ENCODE peak calls at places on chromosomes 13 and 19, in five cellular contexts. One of them, this sample, is unnamed.

GRCh38 chr19:55273978-55274707 is 5.8 kb downstream of the HSPBP1 start:
- DNase-seq in tibial artery: no peak
- DNase-seq in effector memory CD4-positive, alpha-beta T cell: no peak
- DNase-seq in SK-N-SH: no peak
- DNase-seq in esophagus squamous epithelium: no peak
- DNase-seq in this sample: no peak

GRCh38 chr13:79782541-79783216 is 301.7 kb downstream of the NDFIP2 start:
- DNase-seq in effector memory CD4-positive, alpha-beta T cell: no peak
- DNase-seq in SK-N-SH: peak; percentile 35
- DNase-seq in esophagus squamous epithelium: no peak
- DNase-seq in tibial artery: no peak
- DNase-seq in this sample: no peak

GRCh38 chr13:103883698-103884097 is 817.5 kb upstream of the SLC10A2 start:
- DNase-seq in esophagus squamous epithelium: no peak
- DNase-seq in effector memory CD4-positive, alpha-beta T cell: no peak
- DNase-seq in tibial artery: no peak
- DNase-seq in SK-N-SH: no peak
- DNase-seq in this sample: no peak

GRCh38 chr13:102903659-102904407 is 58.0 kb downstream of the ERCC5 start:
- DNase-seq in esophagus squamous epithelium: no peak
- DNase-seq in SK-N-SH: peak; percentile 28
- DNase-seq in effector memory CD4-positive, alpha-beta T cell: no peak
- DNase-seq in tibial artery: no peak
- DNase-seq in this sample: no peak

GRCh38 chr13:91280806-91281205 is 66.7 kb upstream of the MIR17HG start:
- DNase-seq in tibial artery: no peak
- DNase-seq in esophagus squamous epithelium: no peak
- DNase-seq in effector memory CD4-positive, alpha-beta T cell: no peak
- DNase-seq in SK-N-SH: no peak
- DNase-seq in this sample: no peak

GRCh38 chr13:95226932-95227718 is 74.1 kb downstream of the ABCC4 start:
- DNase-seq in esophagus squamous epithelium: no peak
- DNase-seq in tibial artery: no peak
- DNase-seq in SK-N-SH: no peak
- DNase-seq in effector memory CD4-positive, alpha-beta T cell: no peak
- DNase-seq in this sample: no peak

GRCh38 chr13:93098972-93099371 is 127.6 kb upstream of the GPC6 start:
- DNase-seq in esophagus squamous epithelium: no peak
- DNase-seq in SK-N-SH: no peak
- DNase-seq in tibial artery: no peak
- DNase-seq in effector memory CD4-positive, alpha-beta T cell: no peak
- DNase-seq in this sample: no peak

GRCh38 chr19:52007436-52007804 is 591 bp downstream of the ZNF615 start:
- DNase-seq in esophagus squamous epithelium: no peak
- DNase-seq in SK-N-SH: peak; percentile 38
- DNase-seq in effector memory CD4-positive, alpha-beta T cell: no peak
- DNase-seq in tibial artery: no peak
- DNase-seq in this sample: no peak

GRCh38 chr13:93881418-93881817 is 598.1 kb downstream of the DCT start:
- DNase-seq in SK-N-SH: no peak
- DNase-seq in effector memory CD4-positive, alpha-beta T cell: no peak
- DNase-seq in esophagus squamous epithelium: no peak
- DNase-seq in tibial artery: no peak
- DNase-seq in this sample: no peak

GRCh38 chr19:2446390-2446789 is 10.4 kb downstream of the LMNB2 start:
- DNase-seq in SK-N-SH: no peak
- DNase-seq in tibial artery: no peak
- DNase-seq in esophagus squamous epithelium: no peak
- DNase-seq in effector memory CD4-positive, alpha-beta T cell: no peak
- DNase-seq in this sample: no peak
- H3K27ac ChIP-seq in SK-N-SH: no peak overlapping the region
- H3K27ac ChIP-seq in tibial artery: no peak overlapping the region
- H3K27ac ChIP-seq in esophagus squamous epithelium: no peak overlapping the region
- H3K27ac ChIP-seq in effector memory CD4-positive, alpha-beta T cell: no peak overlapping the region
- H3K27ac ChIP-seq in this sample: no peak overlapping the region

DNA sequence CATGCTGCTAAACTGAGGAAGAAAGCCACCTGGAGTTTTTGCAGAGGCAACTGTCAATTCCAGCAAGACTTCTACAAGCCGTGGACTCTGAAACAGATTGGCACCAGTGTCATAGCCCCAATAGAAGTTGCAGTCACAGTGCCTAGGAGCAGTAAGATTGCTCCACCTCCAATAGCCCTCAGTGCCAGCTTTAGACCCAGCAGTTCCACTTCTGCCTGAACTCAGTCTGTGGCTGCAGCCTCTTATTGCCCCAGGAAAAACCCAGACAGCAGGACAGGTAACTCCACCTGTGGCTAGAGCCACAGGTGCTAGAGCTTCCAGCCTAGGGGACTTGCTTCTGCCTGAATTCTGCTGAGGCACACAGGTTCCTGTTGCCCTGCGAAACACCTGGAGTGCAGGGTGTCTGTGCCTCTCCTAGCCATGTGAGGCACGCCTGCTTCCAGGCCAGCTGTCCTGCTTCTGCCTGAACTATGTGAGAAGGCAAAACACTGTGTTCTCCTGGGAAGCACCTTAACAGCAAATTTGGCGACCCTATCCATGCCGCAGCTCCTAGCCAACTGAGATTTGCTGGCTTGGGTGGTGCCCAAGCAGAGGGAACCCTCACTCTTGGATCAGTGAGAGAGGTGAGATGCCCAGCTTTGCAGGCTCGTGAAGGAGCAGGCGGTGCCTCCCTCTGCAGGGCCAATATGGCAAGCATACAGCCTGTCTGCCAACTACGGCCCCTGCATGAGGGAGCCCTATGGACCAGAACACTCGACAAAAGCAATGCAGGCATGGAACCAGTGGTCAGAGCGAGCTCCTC is 607.6 kb downstream of the PCDH17 start:
- DNase-seq in SK-N-SH: no peak
- DNase-seq in tibial artery: no peak
- DNase-seq in esophagus squamous epithelium: no peak
- DNase-seq in effector memory CD4-positive, alpha-beta T cell: no peak
- DNase-seq in this sample: no peak
- H3K4me3 ChIP-seq in SK-N-SH: no peak overlapping the region
- H3K4me3 ChIP-seq in tibial artery: no peak overlapping the region
- H3K4me3 ChIP-seq in esophagus squamous epithelium: no peak overlapping the region
- H3K4me3 ChIP-seq in effector memory CD4-positive, alpha-beta T cell: no peak overlapping the region
- H3K4me3 ChIP-seq in this sample: no peak overlapping the region

GRCh38 chr19:3034845-3035541 is 5.9 kb upstream of the TLE2 start:
- DNase-seq in esophagus squamous epithelium: no peak
- DNase-seq in SK-N-SH: no peak
- DNase-seq in tibial artery: no peak
- DNase-seq in effector memory CD4-positive, alpha-beta T cell: peak; percentile 23
- DNase-seq in this sample: no peak
- H3K27ac ChIP-seq in esophagus squamous epithelium: peak overlapping the region; percentile 95
- H3K27ac ChIP-seq in SK-N-SH: peak overlapping the region; percentile 18
- H3K27ac ChIP-seq in tibial artery: peak overlapping the region; percentile 88
- H3K27ac ChIP-seq in effector memory CD4-positive, alpha-beta T cell: peak overlapping the region; percentile 63
- H3K27ac ChIP-seq in this sample: peak overlapping the region; percentile 88

GRCh38 chr19:49642488-49643035 is 553 bp downstream of the SCAF1 start:
- DNase-seq in esophagus squamous epithelium: no peak
- DNase-seq in effector memory CD4-positive, alpha-beta T cell: no peak
- DNase-seq in tibial artery: no peak
- DNase-seq in SK-N-SH: peak; percentile 65
- DNase-seq in this sample: no peak

GRCh38 chr19:49645995-49646394 is 4.0 kb downstream of the SCAF1 start:
- DNase-seq in SK-N-SH: no peak
- DNase-seq in effector memory CD4-positive, alpha-beta T cell: no peak
- DNase-seq in esophagus squamous epithelium: no peak
- DNase-seq in tibial artery: no peak
- DNase-seq in this sample: no peak

GRCh38 chr19:49641688-49642487 is at the start of gene SCAF1:
- DNase-seq in SK-N-SH: peak; percentile 96
- DNase-seq in tibial artery: peak; percentile 99
- DNase-seq in esophagus squamous epithelium: peak; percentile 98
- DNase-seq in effector memory CD4-positive, alpha-beta T cell: peak; percentile 99
- DNase-seq in this sample: peak; percentile 99

GRCh38 chr19:49645592-49645991 is 3.6 kb downstream of the SCAF1 start:
- DNase-seq in effector memory CD4-positive, alpha-beta T cell: no peak
- DNase-seq in esophagus squamous epithelium: no peak
- DNase-seq in tibial artery: no peak
- DNase-seq in SK-N-SH: no peak
- DNase-seq in this sample: no peak

GRCh38 chr19:49643466-49643865 is 1.5 kb downstream of the SCAF1 start:
- DNase-seq in effector memory CD4-positive, alpha-beta T cell: no peak
- DNase-seq in esophagus squamous epithelium: no peak
- DNase-seq in SK-N-SH: no peak
- DNase-seq in tibial artery: no peak
- DNase-seq in this sample: no peak
- H3K4me3 ChIP-seq in effector memory CD4-positive, alpha-beta T cell: no peak overlapping the region
- H3K4me3 ChIP-seq in esophagus squamous epithelium: peak overlapping the region; percentile 82
- H3K4me3 ChIP-seq in SK-N-SH: peak overlapping the region; percentile 100
- H3K4me3 ChIP-seq in tibial artery: no peak overlapping the region
- H3K4me3 ChIP-seq in this sample: peak overlapping the region; percentile 96

GRCh38 chr19:28914173-28914572 is 298.8 kb downstream of the UQCRFS1 start:
- DNase-seq in esophagus squamous epithelium: no peak
- DNase-seq in SK-N-SH: no peak
- DNase-seq in tibial artery: no peak
- DNase-seq in effector memory CD4-positive, alpha-beta T cell: no peak
- DNase-seq in this sample: no peak

GRCh38 chr19:28905996-28906395 is 307.0 kb downstream of the UQCRFS1 start:
- DNase-seq in effector memory CD4-positive, alpha-beta T cell: no peak
- DNase-seq in tibial artery: no peak
- DNase-seq in SK-N-SH: no peak
- DNase-seq in esophagus squamous epithelium: no peak
- DNase-seq in this sample: no peak

GRCh38 chr19:28913626-28914025 is 299.3 kb downstream of the UQCRFS1 start:
- DNase-seq in tibial artery: no peak
- DNase-seq in esophagus squamous epithelium: no peak
- DNase-seq in effector memory CD4-positive, alpha-beta T cell: no peak
- DNase-seq in SK-N-SH: no peak
- DNase-seq in this sample: no peak

DNA sequence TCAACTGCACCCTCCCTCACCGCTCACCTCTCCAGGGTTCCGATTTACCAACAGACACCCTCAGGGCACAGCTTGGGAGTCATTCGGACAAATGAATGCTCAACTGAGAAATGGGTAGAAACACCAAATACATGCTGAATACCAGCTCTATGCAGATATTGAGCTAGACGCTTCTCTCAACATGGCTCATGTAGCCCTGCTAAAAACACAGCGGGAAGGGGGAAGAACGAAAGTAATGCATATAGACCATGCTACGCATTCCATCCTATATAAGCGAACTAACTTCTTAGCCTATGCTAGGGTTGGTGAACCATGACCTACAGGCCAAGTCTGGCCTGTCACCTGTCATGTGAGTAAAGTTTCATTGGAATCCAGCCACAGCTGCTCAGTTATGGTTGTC is 304.0 kb downstream of the UQCRFS1 start:
- DNase-seq in SK-N-SH: no peak
- DNase-seq in tibial artery: no peak
- DNase-seq in esophagus squamous epithelium: no peak
- DNase-seq in effector memory CD4-positive, alpha-beta T cell: no peak
- DNase-seq in this sample: no peak
- H3K27ac ChIP-seq in SK-N-SH: no peak overlapping the region
- H3K27ac ChIP-seq in tibial artery: no peak overlapping the region
- H3K27ac ChIP-seq in esophagus squamous epithelium: no peak overlapping the region
- H3K27ac ChIP-seq in effector memory CD4-positive, alpha-beta T cell: no peak overlapping the region
- H3K27ac ChIP-seq in this sample: no peak overlapping the region